ENCODE peak calls at places on chromosome 6, in six cellular contexts. One of them, this sample, is unnamed.
A peak's percentile ranks its signal among the peaks of the same experiment; 100 is the strongest.

GRCh38 chr6:44078795-44079671 is 48.2 kb downstream of the MRPL14 start:
- DNase-seq in stomach: peak; percentile 82
- DNase-seq in body of pancreas: peak; percentile 83
- DNase-seq in cardiac fibroblast: peak; percentile 77
- DNase-seq in ovary: peak; percentile 74
- DNase-seq in esophagus muscularis mucosa: no peak
- DNase-seq in this sample: peak; percentile 60

GRCh38 chr6:16345449-16346330 is 107.3 kb downstream of the GMPR start:
- DNase-seq in cardiac fibroblast: peak; percentile 66
- DNase-seq in ovary: no peak
- DNase-seq in esophagus muscularis mucosa: no peak
- DNase-seq in stomach: no peak
- DNase-seq in body of pancreas: no peak
- DNase-seq in this sample: no peak

GRCh38 chr6:26055670-26056582 is 31.3 kb upstream of the HFE start:
- DNase-seq in ovary: peak; percentile 93
- DNase-seq in stomach: peak; percentile 94
- DNase-seq in body of pancreas: peak; percentile 92
- DNase-seq in cardiac fibroblast: peak; percentile 94
- DNase-seq in esophagus muscularis mucosa: peak; percentile 98
- DNase-seq in this sample: peak; percentile 97

GRCh38 chr6:112986270-112986669 is 639.1 kb downstream of the RFPL4B start:
- DNase-seq in esophagus muscularis mucosa: no peak
- DNase-seq in cardiac fibroblast: no peak
- DNase-seq in ovary: no peak
- DNase-seq in stomach: no peak
- DNase-seq in body of pancreas: no peak
- DNase-seq in this sample: no peak

GRCh38 chr6:136282906-136283305 is 6.7 kb downstream of the BCLAF1 start:
- DNase-seq in ovary: no peak
- DNase-seq in esophagus muscularis mucosa: no peak
- DNase-seq in cardiac fibroblast: no peak
- DNase-seq in body of pancreas: no peak
- DNase-seq in stomach: no peak
- DNase-seq in this sample: no peak

GRCh38 chr6:141726158-141726557 is 406.6 kb upstream of the GJE1 start:
- DNase-seq in esophagus muscularis mucosa: no peak
- DNase-seq in ovary: no peak
- DNase-seq in stomach: no peak
- DNase-seq in body of pancreas: no peak
- DNase-seq in cardiac fibroblast: peak; percentile 4
- DNase-seq in this sample: no peak

GRCh38 chr6:160252073-160252809 is 6.4 kb downstream of the SLC22A2 start:
- DNase-seq in stomach: no peak
- DNase-seq in ovary: no peak
- DNase-seq in esophagus muscularis mucosa: no peak
- DNase-seq in cardiac fibroblast: no peak
- DNase-seq in body of pancreas: no peak
- DNase-seq in this sample: no peak

GRCh38 chr6:109118337-109118736 is 23.0 kb downstream of the CEP57L1 start:
- DNase-seq in ovary: no peak
- DNase-seq in stomach: no peak
- DNase-seq in cardiac fibroblast: no peak
- DNase-seq in body of pancreas: no peak
- DNase-seq in esophagus muscularis mucosa: no peak
- DNase-seq in this sample: no peak

GRCh38 chr6:33875141-33875581 is 71.4 kb upstream of the MLN start:
- DNase-seq in body of pancreas: no peak
- DNase-seq in ovary: no peak
- DNase-seq in esophagus muscularis mucosa: no peak
- DNase-seq in stomach: no peak
- DNase-seq in cardiac fibroblast: peak; percentile 8
- DNase-seq in this sample: no peak

GRCh38 chr6:20839624-20840023 is 305.4 kb downstream of the CDKAL1 start:
- DNase-seq in stomach: no peak
- DNase-seq in cardiac fibroblast: no peak
- DNase-seq in esophagus muscularis mucosa: no peak
- DNase-seq in body of pancreas: no peak
- DNase-seq in ovary: no peak
- DNase-seq in this sample: no peak

GRCh38 chr6:107666084-107666981 is 157.8 kb downstream of the SCML4 start:
- DNase-seq in cardiac fibroblast: peak; percentile 50
- DNase-seq in stomach: no peak
- DNase-seq in body of pancreas: no peak
- DNase-seq in esophagus muscularis mucosa: no peak
- DNase-seq in ovary: no peak
- DNase-seq in this sample: no peak

GRCh38 chr6:106620931-106621672 is 8.2 kb downstream of the RTN4IP1 start:
- DNase-seq in stomach: no peak
- DNase-seq in esophagus muscularis mucosa: no peak
- DNase-seq in cardiac fibroblast: peak; percentile 20
- DNase-seq in body of pancreas: no peak
- DNase-seq in ovary: no peak
- DNase-seq in this sample: no peak

GRCh38 chr6:73769976-73770375 is 74.0 kb downstream of the CD109 start:
- DNase-seq in cardiac fibroblast: no peak
- DNase-seq in ovary: no peak
- DNase-seq in stomach: no peak
- DNase-seq in body of pancreas: no peak
- DNase-seq in esophagus muscularis mucosa: no peak
- DNase-seq in this sample: no peak
- TF ChIP-seq CTCF in cardiac fibroblast: no peak
- TF ChIP-seq CTCF in ovary: no peak
- TF ChIP-seq CTCF in stomach: no peak
- TF ChIP-seq CTCF in body of pancreas: no peak
- TF ChIP-seq CTCF in esophagus muscularis mucosa: no peak
- TF ChIP-seq CTCF in this sample: no peak

DNA sequence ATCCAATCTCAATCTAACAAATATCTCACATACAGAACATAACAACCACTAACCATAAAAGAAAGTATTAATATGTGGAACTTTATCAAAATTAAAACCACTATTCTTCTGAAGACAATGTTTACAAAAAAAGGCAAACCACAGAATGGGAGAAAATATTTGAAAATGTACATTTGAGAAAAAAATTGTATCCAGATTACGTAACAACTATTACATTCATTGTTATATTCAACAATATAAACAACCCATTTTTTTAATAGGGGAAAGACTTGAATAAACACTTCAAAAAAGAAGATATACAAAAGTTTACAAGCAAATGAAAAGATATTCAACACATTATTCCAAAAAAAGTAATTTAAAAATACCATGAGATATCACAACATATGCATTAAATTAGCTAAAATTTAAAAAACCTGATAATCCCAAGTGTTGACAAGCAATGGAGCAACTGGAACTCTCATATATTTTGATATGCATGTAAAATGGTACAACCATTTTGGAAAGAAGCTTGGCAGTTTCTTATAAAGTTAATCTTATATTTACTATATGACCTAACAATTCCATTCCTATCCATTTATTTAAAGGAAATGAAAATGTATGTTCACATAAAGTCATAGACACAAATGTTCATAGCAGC is 124.3 kb upstream of the CDYL start:
- DNase-seq in body of pancreas: no peak
- DNase-seq in ovary: no peak
- DNase-seq in esophagus muscularis mucosa: no peak
- DNase-seq in stomach: no peak
- DNase-seq in cardiac fibroblast: no peak
- DNase-seq in this sample: no peak
- H3K4me3 ChIP-seq in body of pancreas: no peak overlapping the region
- H3K4me3 ChIP-seq in ovary: no peak overlapping the region
- H3K4me3 ChIP-seq in esophagus muscularis mucosa: no peak overlapping the region
- H3K4me3 ChIP-seq in stomach: no peak overlapping the region
- H3K4me3 ChIP-seq in cardiac fibroblast: no peak overlapping the region
- H3K4me3 ChIP-seq in this sample: no peak overlapping the region

GRCh38 chr6:40551966-40552365 is 35.2 kb downstream of the LRFN2 start:
- DNase-seq in stomach: no peak
- DNase-seq in esophagus muscularis mucosa: no peak
- DNase-seq in ovary: no peak
- DNase-seq in cardiac fibroblast: no peak
- DNase-seq in body of pancreas: no peak
- DNase-seq in this sample: no peak

GRCh38 chr6:40545954-40546353 is 41.2 kb downstream of the LRFN2 start:
- DNase-seq in esophagus muscularis mucosa: no peak
- DNase-seq in stomach: no peak
- DNase-seq in body of pancreas: no peak
- DNase-seq in cardiac fibroblast: no peak
- DNase-seq in ovary: no peak
- DNase-seq in this sample: no peak

GRCh38 chr6:40552926-40553325 is 34.2 kb downstream of the LRFN2 start:
- DNase-seq in esophagus muscularis mucosa: no peak
- DNase-seq in cardiac fibroblast: no peak
- DNase-seq in ovary: no peak
- DNase-seq in body of pancreas: no peak
- DNase-seq in stomach: no peak
- DNase-seq in this sample: no peak

GRCh38 chr6:40555092-40555491 is 32.1 kb downstream of the LRFN2 start:
- DNase-seq in body of pancreas: no peak
- DNase-seq in esophagus muscularis mucosa: no peak
- DNase-seq in cardiac fibroblast: no peak
- DNase-seq in stomach: no peak
- DNase-seq in ovary: no peak
- DNase-seq in this sample: no peak

DNA sequence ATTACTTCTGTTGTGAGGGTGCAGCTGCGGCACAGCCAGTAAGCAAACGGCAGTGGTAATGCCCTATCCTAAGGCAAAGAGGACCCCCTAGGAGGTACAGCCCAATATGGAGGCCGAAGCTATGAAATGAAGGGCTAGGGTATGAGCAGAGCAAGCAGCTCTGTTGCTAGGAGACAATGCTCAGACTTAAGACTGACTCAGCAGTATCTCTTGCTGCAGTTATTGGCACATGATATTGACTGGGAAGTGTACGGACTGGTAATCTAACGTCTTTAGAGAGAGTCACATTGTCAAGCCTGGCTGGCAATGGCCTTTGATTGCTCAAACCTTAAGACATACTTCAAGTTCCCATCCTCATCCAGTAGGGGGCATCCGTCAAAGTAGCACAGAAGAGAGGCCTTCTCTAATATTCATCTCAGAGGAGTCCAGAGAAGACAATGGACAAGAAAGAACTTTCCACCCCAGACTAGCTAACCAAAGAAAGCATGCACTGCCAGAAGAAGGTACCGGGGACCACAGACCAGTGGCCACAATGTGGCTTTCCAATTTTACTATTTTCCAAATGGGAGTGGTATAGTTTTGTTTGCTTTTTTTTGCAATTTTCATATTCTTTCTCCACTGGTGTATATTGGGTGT is 37.0 kb downstream of the LRFN2 start:
- DNase-seq in stomach: peak; percentile 32
- DNase-seq in body of pancreas: peak; percentile 52
- DNase-seq in ovary: no peak
- DNase-seq in esophagus muscularis mucosa: no peak
- DNase-seq in cardiac fibroblast: peak; percentile 66
- DNase-seq in this sample: no peak
- TF ChIP-seq CTCF in stomach: peak; percentile 47
- TF ChIP-seq CTCF in body of pancreas: peak; percentile 56
- TF ChIP-seq CTCF in ovary: no peak
- TF ChIP-seq CTCF in esophagus muscularis mucosa: peak; percentile 35
- TF ChIP-seq CTCF in cardiac fibroblast: peak; percentile 35
- TF ChIP-seq CTCF in this sample: peak; percentile 71

DNA sequence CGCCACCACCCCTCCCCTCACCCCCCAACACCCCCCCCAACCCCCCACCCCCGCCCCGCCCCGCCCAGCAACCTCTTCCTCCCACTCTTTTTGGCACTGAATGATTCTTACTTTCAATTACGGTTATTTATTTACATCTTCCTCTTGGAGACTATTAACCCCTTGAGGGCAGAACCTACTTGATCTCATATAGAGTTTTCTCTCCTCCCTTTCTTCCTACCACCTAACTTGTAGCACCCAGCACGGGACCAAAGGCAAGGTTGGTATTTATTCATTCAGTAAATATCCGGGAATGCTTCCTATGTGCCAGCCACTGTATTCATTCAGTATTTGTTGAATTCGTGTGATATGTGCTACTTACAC is 1.2 kb upstream of the CNKSR3 start:
- DNase-seq in ovary: no peak
- DNase-seq in body of pancreas: peak; percentile 21
- DNase-seq in esophagus muscularis mucosa: no peak
- DNase-seq in stomach: no peak
- DNase-seq in cardiac fibroblast: no peak
- DNase-seq in this sample: no peak
- H3K4me3 ChIP-seq in ovary: no peak overlapping the region
- H3K4me3 ChIP-seq in body of pancreas: no peak overlapping the region
- H3K4me3 ChIP-seq in esophagus muscularis mucosa: peak overlapping the region; percentile 86
- H3K4me3 ChIP-seq in stomach: peak overlapping the region; percentile 73
- H3K4me3 ChIP-seq in cardiac fibroblast: no peak overlapping the region
- H3K4me3 ChIP-seq in this sample: no peak overlapping the region

DNA sequence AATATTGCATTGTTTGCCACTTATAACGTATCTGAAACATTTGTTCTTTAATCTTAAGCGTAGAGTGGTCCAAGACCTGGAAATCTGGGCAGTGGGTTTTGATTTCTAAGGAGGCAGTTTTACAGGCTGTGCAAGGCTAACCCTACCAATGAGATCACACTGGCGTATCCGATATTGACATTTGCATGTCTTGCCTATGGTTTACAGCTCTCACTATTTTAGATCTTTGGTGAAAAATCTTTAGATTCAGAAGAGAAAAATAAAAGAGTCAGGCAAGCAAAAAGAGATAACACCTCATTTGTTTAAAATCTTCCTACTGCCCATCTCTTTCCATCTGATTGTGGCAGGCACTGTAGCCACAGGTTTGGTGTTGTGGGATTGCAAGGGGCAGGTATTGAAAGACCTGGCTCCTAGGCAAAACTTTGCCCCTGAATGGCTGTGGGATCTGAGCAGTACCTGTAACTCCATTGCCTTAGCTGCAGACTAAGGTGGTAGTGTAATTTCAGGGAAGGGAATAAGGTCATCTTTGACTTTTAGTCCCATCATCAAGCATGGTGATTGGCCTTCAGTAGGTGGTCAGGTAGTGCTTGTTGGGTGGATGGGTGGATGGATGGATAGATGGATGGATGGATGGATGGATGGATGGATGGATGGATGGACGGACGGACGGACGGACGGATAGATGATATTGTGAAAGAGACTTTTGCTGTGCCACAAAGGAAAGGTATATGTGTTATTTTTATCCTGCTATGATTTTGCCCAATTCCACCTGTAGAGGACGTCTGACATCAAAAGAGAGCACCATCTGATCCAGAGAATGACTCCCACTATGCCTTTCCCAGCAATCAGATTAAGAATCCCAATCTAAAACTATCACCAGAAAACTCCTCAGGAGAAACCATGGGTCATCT is 1.9 kb downstream of the TNFAIP3 start:
- DNase-seq in cardiac fibroblast: no peak
- DNase-seq in stomach: no peak
- DNase-seq in esophagus muscularis mucosa: no peak
- DNase-seq in body of pancreas: no peak
- DNase-seq in ovary: no peak
- DNase-seq in this sample: no peak
- TF ChIP-seq CTCF in cardiac fibroblast: peak; percentile 37
- TF ChIP-seq CTCF in stomach: no peak
- TF ChIP-seq CTCF in esophagus muscularis mucosa: no peak
- TF ChIP-seq CTCF in body of pancreas: no peak
- TF ChIP-seq CTCF in ovary: no peak
- TF ChIP-seq CTCF in this sample: peak; percentile 56

GRCh38 chr6:134517863-134518262 is 200.0 kb upstream of the SGK1 start:
- DNase-seq in esophagus muscularis mucosa: no peak
- DNase-seq in ovary: no peak
- DNase-seq in stomach: no peak
- DNase-seq in body of pancreas: no peak
- DNase-seq in cardiac fibroblast: peak; percentile 53
- DNase-seq in this sample: no peak
- H3K4me3 ChIP-seq in esophagus muscularis mucosa: no peak overlapping the region
- H3K4me3 ChIP-seq in ovary: no peak overlapping the region
- H3K4me3 ChIP-seq in stomach: no peak overlapping the region
- H3K4me3 ChIP-seq in body of pancreas: no peak overlapping the region
- H3K4me3 ChIP-seq in cardiac fibroblast: no peak overlapping the region
- H3K4me3 ChIP-seq in this sample: no peak overlapping the region

This sample was measured in GM06990.